ENCODE peak calls at places on chromosomes 16 and 17, in eight cellular contexts. M is CD8-positive, alpha-beta T cell; F is right cardiac atrium; O is lung; N is SK-N-SH; D is pancreas; U is lower lobe of right lung; W is heart right ventricle. E is an unnamed sample. For H3K9me3, the result is how much of the 10 kb centered on the place peaks cover.

GRCh38 chr16:85082553-85083050 is 29.7 kb downstream of the CIBAR2 start:
- DNase-seq in M (no peak), F (no peak), O (no peak), N (no peak), D (no peak), U (no peak), W (no peak), E (no peak)

GRCh38 chr17:30336369-30337171 is 2.7 kb upstream of the TMIGD1 start:
- DNase-seq in M (peak), F (no peak), O (peak), N (peak), D (peak), U (no peak), W (no peak), E (peak)

GRCh38 chr16:84687715-84688114 is 12.1 kb upstream of the USP10 start:
- DNase-seq in M (no peak), F (no peak), O (no peak), N (no peak), D (no peak), U (no peak), W (no peak), E (no peak)

GRCh38 chr16:81774348-81774747 is 4.7 kb upstream of the PLCG2 start:
- DNase-seq in M (no peak), F (peak), O (no peak), N (no peak), D (no peak), U (no peak), W (peak), E (no peak)

GRCh38 chr17:8162997-8163977 is 539 bp upstream of the VAMP2 start:
- DNase-seq in M (no peak), F (no peak), O (no peak), N (peak), D (peak), U (peak), W (no peak), E (no peak)

GRCh38 chr17:4064366-4064765 is 78.5 kb downstream of the ZZEF1 start:
- DNase-seq in M (no peak), F (no peak), O (no peak), N (peak), D (no peak), U (no peak), W (peak), E (no peak)

GRCh38 chr17:37475713-37476420 is 13.8 kb upstream of the DUSP14 start:
- DNase-seq in M (no peak), F (no peak), O (no peak), N (no peak), D (no peak), U (no peak), W (no peak), E (no peak)

GRCh38 chr16:88539652-88540345 is 30.4 kb upstream of the ZC3H18 start:
- DNase-seq in M (no peak), F (no peak), O (no peak), N (no peak), D (no peak), U (no peak), W (no peak), E (no peak)

GRCh38 chr17:14744716-14745115 is 443.8 kb downstream of the HS3ST3B1 start:
- DNase-seq in M (no peak), F (no peak), O (no peak), N (no peak), D (no peak), U (no peak), W (no peak), E (no peak)

DNA sequence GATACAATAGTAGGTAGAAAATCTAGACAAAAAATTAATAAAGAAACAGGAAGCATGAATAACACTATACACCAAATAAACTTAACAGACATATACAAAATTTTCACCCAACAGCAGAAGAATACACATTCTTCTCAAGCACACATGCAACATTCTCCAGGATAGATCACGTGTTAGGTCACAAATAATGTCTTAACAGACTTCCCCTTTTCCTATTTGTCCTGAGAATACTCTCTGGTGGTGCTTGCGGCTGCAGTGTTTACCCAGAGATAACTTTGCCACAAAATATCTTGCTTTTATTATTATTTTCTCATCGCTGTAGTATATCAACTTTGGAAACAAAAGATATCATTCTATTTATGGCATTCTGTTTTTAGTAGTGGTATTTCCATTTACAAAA is 40.6 kb upstream of the ZNF267 start:
- DNase-seq in M (no peak), F (no peak), O (no peak), N (no peak), D (no peak), U (no peak), W (no peak), E (no peak)
- H3K9me3 ChIP-seq in M (under half), F (under half), O (under half), N (under half), D (under half), U (under half), W (under half), E (under half)

GRCh38 chr17:70093163-70093562 is 18.1 kb downstream of the KCNJ16 start:
- DNase-seq in M (no peak), F (no peak), O (no peak), N (no peak), D (no peak), U (no peak), W (no peak), E (no peak)
- H3K9me3 ChIP-seq in M (under half), F (under half), O (under half), N (under half), D (under half), U (under half), W (under half), E (under half)

DNA sequence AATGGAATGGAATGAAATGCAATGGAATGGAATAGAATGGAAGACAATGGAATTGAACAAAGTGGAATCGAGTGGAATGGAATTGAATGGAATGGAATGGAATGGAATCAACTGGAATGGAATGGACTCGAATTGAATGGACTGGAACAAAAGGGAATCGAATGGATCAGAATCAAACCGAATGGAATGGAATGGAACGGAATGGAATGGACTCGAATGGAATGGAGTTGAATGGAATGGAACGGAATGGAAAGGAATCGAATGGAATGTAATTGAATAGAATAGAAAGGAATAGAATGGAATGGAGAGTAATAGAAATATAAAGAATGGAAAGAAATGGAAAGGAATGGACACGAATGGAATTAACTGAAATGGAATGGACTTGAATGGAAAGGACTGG is 475.2 kb upstream of the WSB1 start:
- DNase-seq in M (no peak), F (no peak), O (no peak), N (no peak), D (no peak), U (no peak), W (no peak), E (no peak)
- H3K9me3 ChIP-seq in M (under half), F (under half), O (under half), N (under half), D (under half), U (half or more), W (under half), E (under half)

GRCh38 chr17:16617481-16618060 is 36.1 kb downstream of the ZNF624 start:
- DNase-seq in M (no peak), F (no peak), O (no peak), N (no peak), D (no peak), U (no peak), W (no peak), E (no peak)

GRCh38 chr17:16622540-16623277 is 30.9 kb downstream of the ZNF624 start:
- DNase-seq in M (no peak), F (no peak), O (no peak), N (no peak), D (no peak), U (no peak), W (no peak), E (no peak)

GRCh38 chr17:16623282-16623681 is 30.4 kb downstream of the ZNF624 start:
- DNase-seq in M (no peak), F (no peak), O (no peak), N (no peak), D (no peak), U (no peak), W (no peak), E (no peak)
- H3K9me3 ChIP-seq in M (under half), F (under half), O (under half), N (half or more), D (under half), U (half or more), W (under half), E (under half)

GRCh38 chr16:8644513-8645140 is 23.1 kb downstream of the METTL22 start:
- DNase-seq in M (peak), F (peak), O (peak), N (no peak), D (no peak), U (peak), W (no peak), E (no peak)
- H3K9me3 ChIP-seq in M (under half), F (under half), O (under half), N (under half), D (under half), U (under half), W (under half), E (under half)

DNA sequence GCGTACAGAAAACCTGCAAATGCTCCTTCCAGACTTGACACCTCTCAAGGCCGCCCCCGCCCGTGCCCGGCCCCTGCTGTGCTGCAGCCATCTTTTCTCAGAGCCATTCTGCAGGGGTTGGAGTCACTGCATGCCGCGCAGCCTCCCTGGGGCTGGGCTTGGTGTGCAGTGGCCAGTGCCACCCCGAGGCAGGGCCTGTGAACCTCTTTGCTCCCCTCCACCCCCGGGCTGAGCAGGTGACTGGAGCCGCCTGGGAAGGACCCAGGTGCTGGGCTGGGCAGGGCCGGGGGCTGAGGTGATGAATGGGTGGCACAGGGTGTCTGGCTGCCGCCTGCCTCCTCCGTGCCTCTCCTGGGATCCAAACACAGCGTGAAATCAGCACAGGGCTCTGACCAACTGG is 20.3 kb downstream of the MRM3 start:
- DNase-seq in M (no peak), F (no peak), O (no peak), N (no peak), D (peak), U (no peak), W (no peak), E (no peak)
- H3K9me3 ChIP-seq in M (under half), F (under half), O (under half), N (under half), D (under half), U (under half), W (under half), E (under half)

DNA sequence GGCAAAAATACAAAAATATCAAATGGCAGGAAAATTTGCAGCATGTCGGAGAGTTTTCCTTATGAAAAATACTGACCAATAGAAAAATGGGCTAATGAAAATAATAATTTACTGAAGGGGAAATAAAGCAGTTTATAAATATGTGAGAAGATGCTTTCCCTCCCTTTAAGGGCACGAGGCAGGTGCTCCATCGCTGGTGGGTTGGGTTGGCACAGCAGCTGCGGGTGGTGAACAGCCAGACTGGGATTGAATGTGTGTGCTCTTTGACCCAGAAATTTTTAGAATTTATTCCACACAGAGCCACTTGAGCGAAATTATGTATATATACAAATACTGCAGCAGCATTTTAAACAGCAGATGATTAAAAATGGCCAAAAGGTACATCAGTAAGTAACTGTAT is 109.1 kb upstream of the ZNF750 start:
- DNase-seq in M (no peak), F (no peak), O (no peak), N (no peak), D (no peak), U (peak), W (no peak), E (no peak)
- H3K9me3 ChIP-seq in M (under half), F (under half), O (under half), N (under half), D (under half), U (under half), W (under half), E (under half)